ENCODE peak calls at places on chromosomes 4 and X, in six cellular contexts. H is IMR-90; R is fibroblast of the aortic adventitia; Z is cardiac muscle cell; Q is suprapubic skin; S is naive thymus-derived CD4-positive, alpha-beta T cell. T is an unnamed sample.

GRCh38 chr4:48461000-48461399 is 22.1 kb upstream of the SLC10A4 start:
- DNase-seq in H (no peak), R (no peak), Z (no peak), Q (no peak), S (no peak), T (no peak)

GRCh38 chrX:2486476-2487133 is 14.2 kb downstream of the DHRSX start:
- DNase-seq in H (no peak), R (no peak), Z (no peak), Q (peak; percentile 41), S (no peak), T (no peak)

GRCh38 chr4:73487233-73487632 is 5.7 kb downstream of the AFM start:
- DNase-seq in H (no peak), R (no peak), Z (no peak), Q (no peak), S (no peak), T (no peak)

GRCh38 chr4:184792950-184793555 is 32.7 kb downstream of the ACSL1 start:
- DNase-seq in H (peak; percentile 96), R (peak; percentile 91), Z (peak; percentile 92), Q (no peak), S (no peak), T (peak; percentile 84)

GRCh38 chr4:147194107-147194506 is 248.4 kb upstream of the TTC29 start:
- DNase-seq in H (no peak), R (peak; percentile 14), Z (peak; percentile 44), Q (no peak), S (no peak), T (peak; percentile 27)

GRCh38 chr4:1050486-1051213 is 39.2 kb downstream of the FGFRL1 start:
- DNase-seq in H (no peak), R (no peak), Z (peak; percentile 23), Q (peak; percentile 58), S (no peak), T (no peak)

GRCh38 chr4:121397941-121398601 is 17.3 kb upstream of the QRFPR start:
- DNase-seq in H (no peak), R (no peak), Z (no peak), Q (no peak), S (no peak), T (no peak)

GRCh38 chrX:150489359-150490015 is 78.9 kb upstream of the MTM1 start:
- DNase-seq in H (no peak), R (no peak), Z (peak; percentile 23), Q (no peak), S (no peak), T (no peak)

GRCh38 chrX:155143959-155144548 is 72.2 kb upstream of the VBP1 start:
- DNase-seq in H (no peak), R (no peak), Z (no peak), Q (no peak), S (no peak), T (no peak)

GRCh38 chr4:92303621-92304027 is at the start of gene GRID2:
- DNase-seq in H (peak; percentile 2), R (peak; percentile 8), Z (peak; percentile 32), Q (no peak), S (no peak), T (peak; percentile 60)

GRCh38 chr4:92304073-92304472 is 307 bp downstream of the GRID2 start:
- DNase-seq in H (no peak), R (no peak), Z (no peak), Q (no peak), S (no peak), T (peak; percentile 29)

GRCh38 chr4:92305878-92306520 is 2.2 kb downstream of the GRID2 start:
- DNase-seq in H (no peak), R (no peak), Z (no peak), Q (no peak), S (no peak), T (no peak)

GRCh38 chr4:92305148-92305877 is 1.5 kb downstream of the GRID2 start:
- DNase-seq in H (peak; percentile 32), R (peak; percentile 37), Z (peak; percentile 71), Q (no peak), S (no peak), T (peak; percentile 72)

DNA sequence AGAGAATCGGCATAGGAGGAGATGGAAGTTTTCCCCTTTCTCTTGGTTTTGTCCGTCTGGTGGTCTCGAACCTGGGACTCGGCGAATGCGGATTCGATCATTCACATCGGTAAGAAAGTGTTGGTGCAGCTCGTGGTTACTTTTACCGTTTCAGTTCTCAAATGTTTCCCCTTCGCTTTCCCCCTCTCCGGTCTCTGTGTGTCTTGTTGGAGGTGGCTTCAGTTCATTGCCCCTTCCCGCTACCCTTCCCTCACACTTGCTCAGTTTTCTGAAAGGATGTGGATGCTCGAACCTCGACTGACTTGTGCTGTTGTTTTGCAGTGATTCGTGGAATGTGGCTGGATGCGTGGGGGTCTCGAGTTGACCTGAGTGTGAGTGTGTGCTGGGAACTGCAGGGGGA is 870 bp downstream of the GRID2 start:
- DNase-seq in H (no peak), R (no peak), Z (peak; percentile 7), Q (no peak), S (no peak), T (peak; percentile 10)
- H3K4me3 ChIP-seq in H (no peak overlapping the region), R (peak overlapping the region; percentile 47), Z (peak overlapping the region; percentile 47), Q (peak overlapping the region; percentile 48), S (no peak overlapping the region), T (peak overlapping the region; percentile 72)

GRCh38 chr4:176886135-176886534 is 93.4 kb upstream of the VEGFC start:
- DNase-seq in H (no peak), R (no peak), Z (no peak), Q (no peak), S (no peak), T (no peak)

GRCh38 chr4:176883681-176884418 is 91.1 kb upstream of the VEGFC start:
- DNase-seq in H (peak; percentile 88), R (peak; percentile 69), Z (peak; percentile 31), Q (no peak), S (no peak), T (peak; percentile 44)

GRCh38 chr4:176882201-176882600 is 89.5 kb upstream of the VEGFC start:
- DNase-seq in H (no peak), R (no peak), Z (no peak), Q (no peak), S (no peak), T (no peak)

GRCh38 chr4:176885224-176885623 is 92.5 kb upstream of the VEGFC start:
- DNase-seq in H (peak; percentile 18), R (peak; percentile 45), Z (no peak), Q (no peak), S (no peak), T (no peak)

DNA sequence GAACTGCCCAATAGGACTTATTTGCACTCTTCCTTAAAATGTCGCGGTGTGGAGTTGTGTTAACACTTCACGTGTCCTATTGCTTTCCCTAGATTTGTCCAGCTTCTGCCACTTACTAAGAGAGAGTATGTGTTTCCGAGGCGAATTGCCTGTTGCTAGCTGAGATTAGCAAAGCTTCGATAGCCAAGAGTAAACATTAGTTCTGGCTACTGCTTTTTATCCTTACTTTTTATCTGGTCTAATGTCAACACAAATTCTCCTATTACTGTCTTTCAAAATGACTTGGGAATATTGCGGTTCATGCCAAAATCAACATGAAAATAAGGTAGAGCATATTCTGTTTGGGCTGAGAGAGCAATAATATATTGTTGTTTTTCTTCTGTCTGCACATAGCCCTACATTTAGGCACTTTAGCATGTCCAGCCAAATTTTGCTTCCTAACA is 90.4 kb upstream of the VEGFC start:
- DNase-seq in H (peak; percentile 27), R (peak; percentile 17), Z (peak; percentile 32), Q (no peak), S (no peak), T (peak; percentile 2)
- H3K4me3 ChIP-seq in H (peak overlapping the region; percentile 30), R (no peak overlapping the region), Z (no peak overlapping the region), Q (no peak overlapping the region), S (no peak overlapping the region), T (no peak overlapping the region)

GRCh38 chrX:25022499-25023325 is 6.9 kb upstream of the ARX start:
- DNase-seq in H (no peak), R (no peak), Z (no peak), Q (no peak), S (no peak), T (no peak)

GRCh38 chrX:25018682-25019081 is 2.9 kb upstream of the ARX start:
- DNase-seq in H (no peak), R (no peak), Z (no peak), Q (no peak), S (no peak), T (no peak)

GRCh38 chrX:25019707-25020390 is 4.1 kb upstream of the ARX start:
- DNase-seq in H (no peak), R (no peak), Z (no peak), Q (no peak), S (no peak), T (no peak)

GRCh38 chrX:25021132-25021498 is 5.3 kb upstream of the ARX start:
- DNase-seq in H (no peak), R (no peak), Z (no peak), Q (no peak), S (no peak), T (no peak)

GRCh38 chrX:25020391-25021131 is 4.8 kb upstream of the ARX start:
- DNase-seq in H (no peak), R (no peak), Z (peak; percentile 18), Q (no peak), S (no peak), T (no peak)
- H3K4me3 ChIP-seq in H (no peak overlapping the region), R (no peak overlapping the region), Z (peak overlapping the region; percentile 22), Q (peak overlapping the region; percentile 12), S (no peak overlapping the region), T (no peak overlapping the region)

GRCh38 chr4:38503689-38504395 is 160.2 kb upstream of the KLF3 start:
- DNase-seq in H (no peak), R (no peak), Z (no peak), Q (no peak), S (no peak), T (no peak)
- H3K4me3 ChIP-seq in H (no peak overlapping the region), R (no peak overlapping the region), Z (no peak overlapping the region), Q (no peak overlapping the region), S (no peak overlapping the region), T (no peak overlapping the region)

DNA sequence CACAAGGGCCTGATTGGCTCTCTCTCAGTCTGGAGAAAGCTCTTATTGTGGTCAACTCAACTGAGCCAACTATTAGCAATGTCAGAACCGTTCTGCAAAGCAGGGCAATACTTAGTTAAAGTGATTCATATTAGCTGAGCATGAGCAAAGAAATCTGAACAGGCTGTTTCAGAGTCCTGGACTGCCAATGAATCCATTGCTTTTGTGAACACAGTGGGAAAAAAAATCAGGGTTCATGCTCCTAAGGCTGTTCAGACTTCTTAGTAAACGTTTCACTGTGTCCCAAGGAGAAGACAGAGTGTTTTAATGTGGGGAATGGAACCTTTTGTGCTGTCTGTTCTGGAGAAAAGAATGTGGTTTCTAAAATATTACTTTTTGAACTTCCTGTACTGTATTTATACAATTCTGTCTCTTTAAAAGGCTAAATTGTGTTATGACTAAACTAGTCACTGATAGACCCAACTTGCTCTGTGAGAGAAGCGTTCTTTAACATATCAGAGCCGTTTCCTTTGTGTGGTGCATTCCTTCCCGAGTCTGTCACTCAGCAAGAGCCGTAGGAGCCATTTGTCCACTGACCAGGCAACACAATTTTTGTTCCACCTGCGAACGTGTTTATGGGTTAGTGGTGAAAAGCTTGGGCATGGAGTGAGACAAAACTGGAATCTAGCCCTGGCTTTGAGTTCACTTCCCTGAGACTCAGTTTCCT is 366.1 kb downstream of the FBXO8 start:
- DNase-seq in H (peak; percentile 79), R (peak; percentile 89), Z (peak; percentile 74), Q (no peak), S (no peak), T (peak; percentile 61)
- H3K4me3 ChIP-seq in H (no peak overlapping the region), R (peak overlapping the region; percentile 23), Z (no peak overlapping the region), Q (no peak overlapping the region), S (no peak overlapping the region), T (peak overlapping the region; percentile 66)

GRCh38 chr4:43875655-43876054 is 573.0 kb downstream of the KCTD8 start:
- DNase-seq in H (no peak), R (no peak), Z (no peak), Q (no peak), S (no peak), T (no peak)
- H3K4me3 ChIP-seq in H (no peak overlapping the region), R (no peak overlapping the region), Z (no peak overlapping the region), Q (no peak overlapping the region), S (no peak overlapping the region), T (no peak overlapping the region)